ENCODE peak calls at places on chromosomes 1 and 21, in ten cellular contexts. X is mesenchymal stem cell; Y is effector memory CD4-positive, alpha-beta T cell; P is kidney; Z is foreskin keratinocyte; V is cardiac muscle cell; K is spleen; I is naive thymus-derived CD4-positive, alpha-beta T cell; Q is GM23338; L is lower lobe of right lung. R is an unnamed sample. For H3K4me1, the result is how much of the 10 kb centered on the place peaks cover.

GRCh38 chr1:29197590-29197924 is 15.9 kb upstream of the SRSF4 start:
- DNase-seq in X (peak), Y (no peak), P (no peak), Z (no peak), V (peak), K (no peak), I (no peak), Q (peak), L (no peak), R (peak)

GRCh38 chr1:229186373-229187056 is 84.4 kb upstream of the RAB4A start:
- DNase-seq in X (no peak), Y (no peak), P (no peak), Z (no peak), V (no peak), K (no peak), I (no peak), Q (no peak), L (no peak), R (no peak)

GRCh38 chr21:29360799-29361765 is 62.4 kb downstream of the BACH1 start:
- DNase-seq in X (no peak), Y (no peak), P (no peak), Z (no peak), V (no peak), K (no peak), I (no peak), Q (peak), L (no peak), R (no peak)

GRCh38 chr1:232980336-232980978 is 30.0 kb downstream of the NTPCR start:
- DNase-seq in X (peak), Y (no peak), P (no peak), Z (no peak), V (peak), K (no peak), I (no peak), Q (peak), L (no peak), R (no peak)

GRCh38 chr1:62621907-62622306 is 24.6 kb downstream of the ANGPTL3 start:
- DNase-seq in X (peak), Y (no peak), P (peak), Z (peak), V (no peak), K (no peak), I (no peak), Q (no peak), L (no peak), R (no peak)

GRCh38 chr1:220879509-220880366 is 495 bp downstream of the HLX start:
- DNase-seq in X (peak), Y (no peak), P (peak), Z (no peak), V (peak), K (peak), I (no peak), Q (peak), L (peak), R (no peak)

GRCh38 chr1:232273071-232273470 is 356.9 kb downstream of the SIPA1L2 start:
- DNase-seq in X (no peak), Y (no peak), P (no peak), Z (no peak), V (no peak), K (no peak), I (no peak), Q (no peak), L (no peak), R (no peak)

GRCh38 chr1:226912587-226913176 is 27.4 kb upstream of the COQ8A start:
- DNase-seq in X (peak), Y (no peak), P (no peak), Z (peak), V (peak), K (peak), I (peak), Q (peak), L (peak), R (no peak)

GRCh38 chr1:17553970-17554369 is 14.5 kb downstream of the ARHGEF10L start:
- DNase-seq in X (peak), Y (no peak), P (no peak), Z (peak), V (no peak), K (no peak), I (no peak), Q (no peak), L (no peak), R (no peak)
- H3K27ac ChIP-seq in X (peak), Y (no peak), P (peak), Z (no peak), V (no peak), K (no peak), I (no peak), Q (peak), L (no peak), R (no peak)

DNA sequence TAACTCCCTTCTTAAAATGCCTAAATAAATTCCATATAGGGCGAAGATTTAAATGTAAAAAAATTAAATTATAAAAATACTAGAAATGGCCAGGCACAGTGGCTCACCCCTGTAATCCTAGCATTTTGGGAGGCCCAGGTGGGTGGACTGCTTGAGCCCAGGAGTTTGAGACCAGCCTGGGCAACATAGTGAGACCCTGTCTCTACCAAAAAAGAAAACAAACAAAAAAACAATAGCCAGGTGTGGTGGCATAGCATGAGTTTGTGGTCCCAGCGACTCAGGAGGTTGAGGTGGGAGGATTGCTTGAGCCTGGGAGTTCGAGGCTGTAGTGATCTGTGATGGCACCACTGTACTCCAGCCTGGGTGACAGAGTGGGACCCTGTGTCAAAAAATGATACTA is 17.8 kb downstream of the SORT1 start:
- DNase-seq in X (no peak), Y (no peak), P (no peak), Z (no peak), V (no peak), K (no peak), I (no peak), Q (no peak), L (no peak), R (no peak)
- H3K4me1 ChIP-seq in X (under half), Y (under half), P (under half), Z (under half), V (under half), K (under half), I (under half), Q (under half), L (under half), R (under half)

GRCh38 chr1:169892819-169893644 is 664 bp downstream of the SCYL3 start:
- DNase-seq in X (peak), Y (no peak), P (peak), Z (no peak), V (peak), K (no peak), I (no peak), Q (no peak), L (peak), R (no peak)

GRCh38 chr1:169891539-169891885 is 2.2 kb downstream of the SCYL3 start:
- DNase-seq in X (peak), Y (no peak), P (peak), Z (no peak), V (no peak), K (no peak), I (no peak), Q (no peak), L (no peak), R (no peak)

GRCh38 chr1:169892176-169892818 is 1.4 kb downstream of the SCYL3 start:
- DNase-seq in X (no peak), Y (no peak), P (no peak), Z (no peak), V (no peak), K (no peak), I (no peak), Q (no peak), L (no peak), R (no peak)

GRCh38 chr1:169889871-169890270 is 3.8 kb downstream of the SCYL3 start:
- DNase-seq in X (no peak), Y (no peak), P (no peak), Z (no peak), V (no peak), K (no peak), I (no peak), Q (no peak), L (no peak), R (no peak)

DNA sequence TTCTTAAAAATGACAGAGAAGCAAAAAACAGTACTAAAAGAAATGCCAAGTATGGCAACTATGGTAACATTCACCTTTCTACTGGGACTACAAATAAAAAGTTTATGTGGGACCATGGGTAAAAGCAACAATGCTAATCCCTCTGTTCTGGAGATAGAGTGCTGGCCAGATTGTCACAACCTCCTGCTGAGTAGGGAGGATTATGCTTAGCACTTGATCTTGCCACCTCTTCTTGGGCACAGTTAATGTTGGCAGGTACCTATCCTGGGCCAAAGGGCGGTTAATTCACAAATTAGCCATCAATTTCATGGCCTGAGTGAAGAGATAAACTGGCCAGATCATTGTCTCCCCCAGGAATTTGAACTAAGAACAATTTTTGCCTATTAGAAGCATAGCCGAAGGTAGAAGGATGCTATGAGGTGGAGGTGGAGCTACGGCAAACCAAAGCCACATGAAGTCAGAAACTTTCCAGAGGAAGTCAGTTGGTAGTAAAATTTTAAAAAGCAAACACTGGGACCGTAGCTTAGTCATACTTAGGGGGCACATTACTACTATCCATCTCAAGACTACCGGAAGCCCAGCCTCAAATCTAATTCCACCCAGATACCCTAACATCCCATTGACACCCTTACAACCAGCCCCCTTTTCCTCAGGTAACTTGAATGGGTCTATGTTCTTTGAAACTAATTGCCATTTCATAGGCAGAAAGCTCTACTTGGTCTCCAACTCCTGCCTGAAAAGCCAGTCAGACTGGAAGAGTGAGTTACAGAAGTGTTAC is 2.7 kb downstream of the SCYL3 start:
- DNase-seq in X (peak), Y (no peak), P (no peak), Z (no peak), V (no peak), K (no peak), I (no peak), Q (peak), L (no peak), R (peak)
- H3K27ac ChIP-seq in X (peak), Y (peak), P (peak), Z (peak), V (no peak), K (no peak), I (peak), Q (no peak), L (peak), R (peak)

GRCh38 chr1:172484252-172484651 is 40.4 kb upstream of the PIGC start:
- DNase-seq in X (no peak), Y (no peak), P (no peak), Z (no peak), V (no peak), K (no peak), I (no peak), Q (no peak), L (no peak), R (no peak)
- H3K4me1 ChIP-seq in X (under half), Y (under half), P (under half), Z (under half), V (under half), K (under half), I (under half), Q (under half), L (under half), R (under half)

DNA sequence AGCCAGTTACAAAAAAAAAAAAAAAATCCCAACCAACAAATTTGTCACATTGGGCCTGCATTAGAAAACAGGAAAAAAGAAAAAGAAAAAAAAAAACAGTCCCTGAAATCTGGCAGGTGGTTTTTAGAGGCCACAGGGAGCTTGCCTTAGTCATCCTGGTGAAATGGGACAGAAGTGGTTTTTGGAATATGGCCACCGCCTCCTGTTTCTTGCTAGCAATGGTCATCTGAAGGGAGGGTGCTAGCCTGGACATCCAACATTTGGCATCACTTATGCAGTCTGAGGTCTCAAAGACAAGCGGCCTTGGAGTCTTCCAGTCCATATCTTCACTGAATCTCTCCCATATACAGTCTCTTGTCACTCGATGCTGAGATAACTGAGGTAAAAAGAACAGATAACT is 20.1 kb upstream of the NKAIN1 start:
- DNase-seq in X (no peak), Y (no peak), P (no peak), Z (no peak), V (no peak), K (no peak), I (no peak), Q (no peak), L (no peak), R (no peak)
- H3K27ac ChIP-seq in X (no peak), Y (no peak), P (no peak), Z (no peak), V (no peak), K (no peak), I (no peak), Q (no peak), L (no peak), R (no peak)

DNA sequence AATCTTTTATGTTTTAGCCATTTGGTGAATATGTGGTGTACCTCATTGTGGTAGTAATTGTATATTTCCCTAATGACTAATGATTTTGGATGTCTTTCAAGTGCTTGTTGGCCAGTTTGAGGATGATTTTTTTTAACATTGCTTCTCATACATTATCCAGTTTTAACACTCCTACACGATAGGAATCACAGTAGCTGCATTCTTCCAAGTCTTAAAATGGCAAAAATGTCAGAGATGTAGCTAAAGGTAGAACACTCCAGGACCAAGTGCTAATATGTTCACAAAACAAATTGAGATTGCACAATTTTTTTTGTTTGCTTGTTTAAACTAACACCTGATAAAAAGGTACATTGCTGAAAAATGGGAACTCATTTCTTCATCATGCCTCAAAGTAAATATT is 11.7 kb downstream of the USP25 start:
- DNase-seq in X (no peak), Y (no peak), P (no peak), Z (no peak), V (no peak), K (no peak), I (no peak), Q (no peak), L (no peak), R (no peak)
- H3K4me1 ChIP-seq in X (under half), Y (under half), P (under half), Z (under half), V (under half), K (half or more), I (under half), Q (half or more), L (half or more), R (half or more)

DNA sequence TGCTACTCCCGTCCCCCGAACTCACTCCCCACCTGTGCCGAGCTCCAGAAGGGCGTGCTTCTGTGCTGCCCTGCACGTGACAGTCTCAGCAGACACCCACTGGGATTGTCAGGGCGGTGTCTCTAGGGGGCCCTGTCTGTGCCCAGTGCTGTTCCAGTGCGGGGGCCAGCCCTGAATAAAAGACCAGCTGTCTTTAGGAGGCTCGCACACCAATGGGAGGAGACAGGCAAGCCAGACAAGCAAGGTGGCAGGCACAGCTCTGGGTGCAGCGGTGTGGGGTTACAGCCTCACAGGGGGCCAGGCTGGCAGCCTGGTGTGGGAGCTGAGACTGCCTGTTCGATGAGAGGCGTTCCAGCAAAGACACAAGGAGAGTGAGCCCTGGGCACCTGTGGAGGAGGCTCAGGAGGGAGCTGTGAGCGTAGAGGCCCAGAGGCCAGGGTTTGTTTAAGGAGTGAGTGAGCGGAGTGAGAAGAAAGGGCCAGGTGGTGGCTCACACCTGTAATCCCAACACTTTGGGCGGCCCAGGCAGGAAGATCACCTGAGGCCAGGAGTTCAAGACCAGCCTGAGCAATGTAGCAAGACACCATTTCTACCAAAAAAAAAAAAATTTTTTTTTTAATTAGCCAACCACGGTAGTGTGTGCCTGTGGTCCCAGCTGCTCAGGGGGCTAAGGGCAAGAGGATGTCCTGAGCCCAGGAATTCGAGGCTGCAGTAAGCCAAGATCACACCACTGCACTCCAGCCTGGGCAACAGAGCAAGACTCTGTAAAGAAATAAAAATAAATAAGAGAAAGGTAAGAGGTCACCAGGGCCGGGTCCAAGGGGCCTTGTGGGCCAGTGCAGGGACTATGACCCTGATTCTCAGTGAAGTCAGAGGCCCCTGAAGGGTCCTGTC is 48.2 kb upstream of the ARHGEF16 start:
- DNase-seq in X (no peak), Y (no peak), P (no peak), Z (no peak), V (no peak), K (no peak), I (no peak), Q (no peak), L (no peak), R (no peak)
- H3K27ac ChIP-seq in X (no peak), Y (no peak), P (no peak), Z (no peak), V (peak), K (no peak), I (no peak), Q (no peak), L (no peak), R (no peak)

GRCh38 chr1:158821723-158822122 is 9.4 kb upstream of the MNDA start:
- DNase-seq in X (no peak), Y (no peak), P (no peak), Z (no peak), V (no peak), K (no peak), I (no peak), Q (no peak), L (no peak), R (no peak)

GRCh38 chr1:158814970-158815369 is 16.2 kb upstream of the MNDA start:
- DNase-seq in X (no peak), Y (no peak), P (no peak), Z (no peak), V (no peak), K (no peak), I (no peak), Q (no peak), L (no peak), R (no peak)

GRCh38 chr1:158819461-158820443 is 11.4 kb upstream of the MNDA start:
- DNase-seq in X (peak), Y (no peak), P (no peak), Z (peak), V (no peak), K (no peak), I (no peak), Q (no peak), L (no peak), R (no peak)

GRCh38 chr1:158818560-158818959 is 12.6 kb upstream of the MNDA start:
- DNase-seq in X (no peak), Y (no peak), P (no peak), Z (no peak), V (no peak), K (no peak), I (no peak), Q (no peak), L (no peak), R (no peak)

DNA sequence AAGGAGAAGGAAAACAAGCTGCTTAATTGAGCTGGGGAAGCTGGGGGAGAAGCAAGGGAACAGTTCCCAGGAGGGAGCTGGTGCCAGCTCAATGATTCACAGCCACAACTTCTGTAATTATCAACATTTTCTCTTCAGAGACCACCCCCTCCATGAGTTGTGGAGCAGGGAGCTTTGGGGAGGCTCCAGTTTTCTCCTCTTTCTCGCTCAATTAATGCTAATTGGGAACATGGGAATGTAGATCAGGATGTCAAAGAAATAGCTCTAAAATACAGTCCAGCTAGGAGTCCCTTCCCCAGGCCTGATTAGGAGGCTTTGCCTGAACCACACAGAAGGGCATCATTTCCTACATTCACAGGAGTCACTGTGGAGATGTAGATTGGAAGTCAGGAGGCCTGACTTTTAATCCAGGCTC is 12.2 kb upstream of the MNDA start:
- DNase-seq in X (peak), Y (no peak), P (no peak), Z (no peak), V (no peak), K (no peak), I (no peak), Q (no peak), L (no peak), R (no peak)
- H3K4me1 ChIP-seq in X (under half), Y (under half), P (under half), Z (under half), V (under half), K (under half), I (under half), Q (under half), L (under half), R (under half)